ENCODE peak calls at places on chromosomes 12 and 14, in four cellular contexts. Z, Q, E and A are unnamed samples.

GRCh38 chr12:108770269-108770829 is 39.0 kb upstream of the CORO1C start:
- DNase-seq in Z (no peak), Q (no peak), E (no peak), A (no peak)

GRCh38 chr12:2094597-2094996 is 41.8 kb downstream of the CACNA1C start:
- DNase-seq in Z (no peak), Q (no peak), E (no peak), A (no peak)

GRCh38 chr14:84527706-84528105 is 1002.2 kb upstream of the FLRT2 start:
- DNase-seq in Z (no peak), Q (no peak), E (no peak), A (no peak)

GRCh38 chr14:76045773-76046172 is 60.2 kb downstream of the IFT43 start:
- DNase-seq in Z (no peak), Q (no peak), E (no peak), A (no peak)

GRCh38 chr14:106877527-106877926 is 1351.1 kb downstream of the TMEM121 start:
- DNase-seq in Z (no peak), Q (no peak), E (no peak), A (no peak)

GRCh38 chr14:103388664-103389063 is 3.4 kb downstream of the MARK3 start:
- DNase-seq in Z (no peak), Q (no peak), E (no peak), A (no peak)

GRCh38 chr12:67692966-67693365 is 44.4 kb downstream of the DYRK2 start:
- DNase-seq in Z (no peak), Q (no peak), E (no peak), A (no peak)

GRCh38 chr12:57224973-57225679 is 4.4 kb upstream of the SHMT2 start:
- DNase-seq in Z (peak), Q (peak), E (no peak), A (no peak)

GRCh38 chr14:44795725-44796124 is 166.0 kb downstream of the KLHL28 start:
- DNase-seq in Z (no peak), Q (no peak), E (no peak), A (no peak)

GRCh38 chr14:104392396-104393198 is 187.0 kb upstream of the C14orf180 start:
- DNase-seq in Z (no peak), Q (no peak), E (no peak), A (peak)

GRCh38 chr14:60302663-60303062 is 53.6 kb downstream of the PPM1A start:
- DNase-seq in Z (no peak), Q (no peak), E (no peak), A (no peak)

GRCh38 chr12:132065203-132065602 is 78.9 kb downstream of the DDX51 start:
- DNase-seq in Z (no peak), Q (no peak), E (no peak), A (no peak)

GRCh38 chr12:20616093-20616492 is 79.0 kb upstream of the SLCO1C1 start:
- DNase-seq in Z (no peak), Q (no peak), E (no peak), A (no peak)

GRCh38 chr12:119940881-119941280 is 48.2 kb upstream of the BICDL1 start:
- DNase-seq in Z (no peak), Q (no peak), E (no peak), A (no peak)

GRCh38 chr14:99037777-99038176 is 234.2 kb downstream of the BCL11B start:
- DNase-seq in Z (peak), Q (no peak), E (no peak), A (no peak)

GRCh38 chr14:53355581-53356112 is 202.5 kb upstream of the DDHD1 start:
- DNase-seq in Z (no peak), Q (no peak), E (no peak), A (no peak)

GRCh38 chr12:98188649-98189048 is 326.7 kb upstream of the TMPO start:
- DNase-seq in Z (no peak), Q (no peak), E (no peak), A (no peak)

GRCh38 chr14:59438148-59438766 is 26.9 kb downstream of the GPR135 start:
- DNase-seq in Z (no peak), Q (no peak), E (no peak), A (no peak)

GRCh38 chr12:89864419-89864818 is 155.8 kb upstream of the ATP2B1 start:
- DNase-seq in Z (no peak), Q (no peak), E (no peak), A (no peak)

GRCh38 chr14:62743569-62743968 is 301.7 kb downstream of the KCNH5 start:
- DNase-seq in Z (no peak), Q (no peak), E (no peak), A (no peak)

GRCh38 chr12:50626026-50626425 is 121.2 kb downstream of the DIP2B start:
- DNase-seq in Z (no peak), Q (no peak), E (no peak), A (no peak)

GRCh38 chr12:42790761-42791151 is 201.2 kb upstream of the PRICKLE1 start:
- DNase-seq in Z (no peak), Q (peak), E (no peak), A (no peak)

DNA sequence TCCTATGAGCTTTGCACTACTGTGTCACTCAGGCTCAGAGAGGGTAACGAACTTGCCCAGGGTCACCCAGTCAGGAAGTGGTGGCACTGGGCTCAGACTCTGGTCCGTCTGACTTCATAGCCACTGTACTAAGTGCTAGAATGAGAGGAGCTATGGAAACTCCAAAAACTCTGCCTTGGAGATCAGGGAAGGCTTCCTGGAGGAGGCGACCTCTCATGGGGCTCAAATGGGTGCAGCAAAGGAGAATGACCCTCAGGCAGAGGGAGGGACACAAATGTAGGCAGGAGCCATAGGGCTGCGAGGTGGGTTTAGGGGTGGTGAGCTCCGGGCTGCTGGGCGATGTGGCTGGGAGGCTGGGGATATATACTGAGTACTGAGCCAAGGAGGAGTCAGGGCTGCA is 3.2 kb downstream of the CCDC197 start:
- DNase-seq in Z (no peak), Q (no peak), E (no peak), A (no peak)
- TF ChIP-seq POLR2AphosphoS5 in Z (no peak), Q (no peak), E (no peak), A (no peak)

DNA sequence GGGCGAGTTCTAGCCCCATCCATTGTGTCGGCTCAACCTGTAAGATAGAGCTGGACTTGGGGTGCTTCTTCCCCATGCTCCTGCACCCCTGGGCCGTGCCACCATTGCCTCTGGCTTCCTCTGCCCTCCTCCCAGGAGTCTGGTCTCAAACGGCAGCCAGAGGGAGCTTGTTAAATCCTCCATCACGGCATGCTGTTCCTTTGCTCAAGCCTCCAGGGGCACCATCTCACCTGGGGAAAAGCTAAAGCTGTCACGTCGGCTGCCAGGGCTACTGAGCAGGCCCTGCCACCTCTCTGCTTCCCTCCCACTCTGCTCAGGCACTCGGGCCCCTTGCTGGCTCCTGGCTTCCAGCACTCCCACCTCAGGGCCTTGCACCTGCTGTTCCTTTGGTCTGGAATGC is 140.4 kb downstream of the RBM19 start:
- DNase-seq in Z (no peak), Q (no peak), E (no peak), A (no peak)
- TF ChIP-seq POLR2A in Z (no peak), Q (no peak), E (no peak), A (no peak)

DNA sequence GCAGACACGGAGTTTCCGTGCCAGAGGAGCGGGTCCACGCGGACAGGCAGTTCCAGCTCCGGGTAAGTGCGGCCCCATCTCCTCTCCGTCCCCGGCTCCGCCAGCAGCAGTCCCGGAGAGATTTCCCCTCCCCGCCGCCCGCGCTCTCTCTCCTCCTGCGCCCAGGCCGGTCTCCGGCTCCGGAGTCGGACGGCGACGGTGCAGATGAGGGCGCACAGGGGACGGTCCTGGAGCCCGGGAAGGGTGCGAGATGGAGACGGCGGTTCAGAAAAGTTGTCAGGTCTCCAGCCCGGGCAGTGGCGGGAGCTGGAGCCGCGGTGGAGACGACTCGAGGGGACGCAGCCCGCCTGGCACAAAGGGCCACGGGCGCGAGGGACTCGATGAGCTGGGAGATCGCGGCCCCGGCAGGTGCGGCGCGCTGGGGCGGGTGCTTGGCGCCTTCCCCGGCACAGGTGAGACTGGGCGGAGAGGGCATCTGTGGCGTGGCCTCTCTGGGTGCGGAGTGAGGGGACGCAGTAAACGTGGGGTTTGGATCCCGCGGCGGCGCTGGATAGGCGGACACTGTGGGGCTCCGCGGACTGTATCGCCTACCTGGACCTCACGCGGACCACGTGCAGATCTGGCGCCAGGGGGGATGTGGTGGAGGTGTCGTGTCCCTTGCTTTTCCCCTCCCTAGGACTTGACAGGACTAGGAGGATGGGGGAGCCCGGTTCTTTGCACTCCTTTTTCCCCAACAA is 1540.3 kb upstream of the TMEM132C start:
- DNase-seq in Z (no peak), Q (no peak), E (no peak), A (no peak)
- H3K4me3 ChIP-seq in Z (no peak), Q (no peak), E (no peak), A (no peak)

GRCh38 chr14:68682166-68683103 is 110.4 kb downstream of the ZFP36L1 start:
- DNase-seq in Z (no peak), Q (peak), E (peak), A (no peak)
- TF ChIP-seq POLR2AphosphoS5 in Z (no peak), Q (peak), E (no peak), A (peak)

GRCh38 chr12:52873832-52874572 is 25.2 kb upstream of the KRT78 start:
- DNase-seq in Z (peak), Q (peak), E (no peak), A (no peak)
- TF ChIP-seq POLR2A in Z (no peak), Q (peak), E (no peak), A (no peak)

DNA sequence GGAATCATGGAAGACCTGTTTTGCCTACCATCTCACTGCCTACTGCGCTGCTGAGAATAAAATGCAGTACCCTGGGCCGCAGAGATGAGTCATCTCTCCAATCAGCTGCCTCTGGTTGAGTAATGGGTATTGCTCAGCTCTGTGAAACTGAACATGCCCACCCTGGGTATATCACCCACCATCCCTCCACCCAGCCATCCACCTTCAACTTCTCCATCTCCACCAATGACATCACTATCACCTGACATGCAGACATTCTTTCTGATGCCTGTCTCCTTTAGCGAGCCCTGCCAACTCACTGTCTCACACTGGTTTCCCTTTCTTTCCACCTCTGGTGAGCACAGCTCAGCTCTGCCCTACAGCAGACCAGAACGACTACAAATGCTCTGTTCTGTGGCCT is 33.6 kb downstream of the E2F7 start:
- DNase-seq in Z (no peak), Q (no peak), E (no peak), A (no peak)
- H3K4me3 ChIP-seq in Z (no peak), Q (no peak), E (no peak), A (no peak)